ENCODE peak calls at places on chromosomes 12 and 14, in four cellular contexts. M is GM12878, O is HCT116, G is A549. F is an unnamed sample.

GRCh38 chr12:93459992-93460391 is 7.3 kb upstream of the MRPL42 start:
- DNase-seq in G (no peak), O (no peak), M (no peak), F (no peak)

GRCh38 chr14:58401587-58401986 is 5.9 kb downstream of the TOMM20L start:
- DNase-seq in G (peak; percentile 27), O (no peak), M (no peak), F (no peak)

GRCh38 chr12:111394480-111394879 is 11.2 kb upstream of the SH2B3 start:
- DNase-seq in M (no peak), O (no peak), G (no peak), F (no peak)

GRCh38 chr14:20516921-20517320 is 11.6 kb downstream of the RNASE10 start:
- DNase-seq in G (no peak), O (no peak), M (no peak), F (no peak)

GRCh38 chr12:19186722-19187661 is 57.5 kb downstream of the PLEKHA5 start:
- DNase-seq in M (no peak), G (peak; percentile 59), O (peak; percentile 31), F (no peak)

GRCh38 chr14:87443787-87444186 is 549.2 kb downstream of the GALC start:
- DNase-seq in O (no peak), G (no peak), M (no peak), F (no peak)

GRCh38 chr14:25006961-25007795 is 42.8 kb downstream of the STXBP6 start:
- DNase-seq in O (no peak), G (peak; percentile 72), M (no peak), F (no peak)

GRCh38 chr14:67331368-67332125 is 28.1 kb downstream of the ATP6V1D start:
- DNase-seq in O (no peak), M (no peak), G (no peak), F (no peak)

GRCh38 chr12:79933580-79934264 is 1.2 kb downstream of the PPP1R12A start:
- DNase-seq in G (no peak), O (no peak), M (no peak), F (peak; percentile 28)

GRCh38 chr14:74599201-74599809 is 12.7 kb downstream of the LTBP2 start:
- DNase-seq in M (no peak), G (no peak), O (no peak), F (no peak)

GRCh38 chr12:1369460-1369859 is 224.9 kb downstream of the FBXL14 start:
- DNase-seq in G (no peak), O (no peak), M (no peak), F (no peak)

GRCh38 chr12:6954754-6955461 is 3.8 kb downstream of the PTPN6 start:
- DNase-seq in M (no peak), G (no peak), O (no peak), F (no peak)

GRCh38 chr12:55745361-55746146 is 2.6 kb downstream of the GDF11 start:
- DNase-seq in M (no peak), G (no peak), O (no peak), F (no peak)

GRCh38 chr12:116039081-116039480 is 238.4 kb downstream of the MED13L start:
- DNase-seq in M (no peak), O (no peak), G (no peak), F (no peak)

GRCh38 chr14:71103662-71104484 is 196.6 kb downstream of the PCNX1 start:
- DNase-seq in M (peak; percentile 13), G (peak; percentile 62), O (peak; percentile 41), F (peak; percentile 13)

GRCh38 chr12:108375986-108376663 is 37.0 kb upstream of the CMKLR1 start:
- DNase-seq in G (no peak), O (no peak), M (no peak), F (no peak)

GRCh38 chr14:24734917-24735500 is 101.0 kb upstream of the GZMB start:
- DNase-seq in G (peak; percentile 61), O (peak; percentile 39), M (no peak), F (peak; percentile 37)

GRCh38 chr14:106396999-106397398 is 870.6 kb downstream of the TMEM121 start:
- DNase-seq in M (no peak), O (no peak), G (no peak), F (no peak)

GRCh38 chr14:50763386-50764007 is 67.5 kb downstream of the NIN start:
- DNase-seq in G (peak; percentile 63), M (no peak), O (no peak), F (no peak)

GRCh38 chr12:10672231-10672868 is 1.5 kb downstream of the STYK1 start:
- DNase-seq in O (no peak), M (no peak), G (no peak), F (no peak)

GRCh38 chr12:79841878-79842265 is 93.0 kb downstream of the PPP1R12A start:
- DNase-seq in O (no peak), G (no peak), M (no peak), F (no peak)

GRCh38 chr14:49497725-49498348 is 88.3 kb downstream of the RPS29 start:
- DNase-seq in M (peak; percentile 21), O (peak; percentile 72), G (peak; percentile 77), F (peak; percentile 59)

GRCh38 chr12:6641131-6641530 is 5.4 kb upstream of the LPAR5 start:
- DNase-seq in M (no peak), G (no peak), O (no peak), F (no peak)

GRCh38 chr12:121383601-121384019 is 16.3 kb upstream of the RNF34 start:
- DNase-seq in G (no peak), O (no peak), M (no peak), F (no peak)

GRCh38 chr12:128077211-128077916 is 189.6 kb upstream of the TMEM132C start:
- DNase-seq in M (no peak), O (no peak), G (no peak), F (no peak)

GRCh38 chr12:47770086-47770726 is 2.8 kb upstream of the SLC48A1 start:
- DNase-seq in G (no peak), M (no peak), O (no peak), F (peak; percentile 82)

GRCh38 chr14:30580616-30581282 is 21.8 kb downstream of the G2E3 start:
- DNase-seq in G (no peak), O (no peak), M (no peak), F (no peak)

GRCh38 chr12:108812324-108812723 is 45.1 kb downstream of the SSH1 start:
- DNase-seq in O (no peak), G (no peak), M (no peak), F (no peak)

GRCh38 chr14:40093800-40094199 is 661.6 kb upstream of the FBXO33 start:
- DNase-seq in G (no peak), O (no peak), M (no peak), F (no peak)

GRCh38 chr12:48890657-48891418 is 25.2 kb upstream of the RND1 start:
- DNase-seq in O (peak; percentile 27), M (no peak), G (peak; percentile 80), F (peak; percentile 68)

GRCh38 chr12:68001486-68002466 is 12.5 kb downstream of the IFNG-AS1 start:
- DNase-seq in M (no peak), G (peak; percentile 33), O (no peak), F (no peak)

GRCh38 chr14:76473381-76474263 is 97.7 kb downstream of the ESRRB start:
- DNase-seq in M (no peak), O (no peak), G (no peak), F (no peak)

DNA sequence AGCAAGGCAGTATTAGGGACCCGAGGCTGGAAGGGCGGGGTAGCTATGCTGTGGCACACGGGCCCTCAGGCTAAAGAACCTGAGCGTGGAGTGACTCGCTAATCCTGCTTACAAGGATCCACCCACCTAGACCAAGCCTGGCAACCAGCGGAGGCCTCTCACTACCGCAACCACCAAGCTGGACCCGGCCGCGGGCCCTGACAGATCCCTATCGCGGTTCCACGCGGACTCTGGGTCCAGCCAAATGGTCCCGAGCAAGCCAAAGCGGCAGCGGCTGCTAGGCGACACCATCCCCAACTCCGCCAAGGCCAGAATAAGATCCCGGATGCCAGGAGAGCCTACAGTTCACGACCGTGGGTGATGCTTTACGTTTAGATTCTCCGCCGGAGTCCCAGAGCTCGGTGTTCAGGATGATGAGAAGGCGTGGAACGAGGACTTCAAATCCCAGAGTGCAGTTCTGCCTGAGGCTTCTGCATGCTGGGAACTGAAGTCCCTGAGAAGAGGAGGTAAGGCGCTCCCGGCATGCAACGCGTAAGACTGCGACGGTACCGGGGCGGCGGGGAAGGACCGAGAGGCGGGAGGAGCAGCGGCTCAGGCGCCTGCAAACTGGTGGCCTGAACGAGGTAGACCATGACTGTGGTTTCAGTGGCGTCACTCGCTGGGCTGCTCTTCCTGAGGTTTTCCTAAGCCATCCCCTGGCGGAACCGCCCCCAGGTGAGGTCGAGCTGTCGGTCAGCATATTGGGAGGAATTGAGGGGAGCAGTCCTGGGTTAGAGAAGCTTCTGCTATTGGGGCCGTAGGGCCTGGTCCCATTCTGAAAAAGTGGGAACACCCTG is at the start of the genes CEP290 and TMTC3:
- DNase-seq in O (peak; percentile 99), M (peak; percentile 97), G (peak; percentile 100), F (peak; percentile 96)
- TF ChIP-seq REST in O (no peak), M (no peak), G (no peak), F (no peak)

GRCh38 chr12:132423251-132424117 is 66.5 kb upstream of the FBRSL1 start:
- DNase-seq in O (no peak), G (peak; percentile 57), M (no peak), F (no peak)

GRCh38 chr12:132426349-132427176 is 63.4 kb upstream of the FBRSL1 start:
- DNase-seq in M (no peak), O (no peak), G (no peak), F (no peak)

GRCh38 chr12:132424811-132425210 is 65.1 kb upstream of the FBRSL1 start:
- DNase-seq in G (no peak), O (no peak), M (no peak), F (no peak)

GRCh38 chr12:132422057-132423043 is 67.6 kb upstream of the FBRSL1 start:
- DNase-seq in M (no peak), O (no peak), G (no peak), F (no peak)

GRCh38 chr12:132424118-132424438 is 65.9 kb upstream of the FBRSL1 start:
- DNase-seq in G (no peak), M (no peak), O (no peak), F (no peak)
- TF ChIP-seq REST in G (no peak), M (no peak), O (no peak), F (no peak)

GRCh38 chr12:21893924-21894323 is 47.3 kb downstream of the ABCC9 start:
- DNase-seq in G (no peak), O (no peak), M (no peak), F (no peak)

GRCh38 chr12:21892341-21892740 is 48.9 kb downstream of the ABCC9 start:
- DNase-seq in G (no peak), O (no peak), M (no peak), F (no peak)

GRCh38 chr12:21888464-21888863 is 52.8 kb downstream of the ABCC9 start:
- DNase-seq in M (no peak), G (no peak), O (no peak), F (no peak)

GRCh38 chr12:21894792-21895392 is 46.3 kb downstream of the ABCC9 start:
- DNase-seq in G (no peak), O (no peak), M (no peak), F (no peak)

GRCh38 chr12:21891763-21892217 is 49.4 kb downstream of the ABCC9 start:
- DNase-seq in M (no peak), G (no peak), O (no peak), F (no peak)
- TF ChIP-seq REST in M (no peak), G (no peak), O (no peak), F (no peak)

DNA sequence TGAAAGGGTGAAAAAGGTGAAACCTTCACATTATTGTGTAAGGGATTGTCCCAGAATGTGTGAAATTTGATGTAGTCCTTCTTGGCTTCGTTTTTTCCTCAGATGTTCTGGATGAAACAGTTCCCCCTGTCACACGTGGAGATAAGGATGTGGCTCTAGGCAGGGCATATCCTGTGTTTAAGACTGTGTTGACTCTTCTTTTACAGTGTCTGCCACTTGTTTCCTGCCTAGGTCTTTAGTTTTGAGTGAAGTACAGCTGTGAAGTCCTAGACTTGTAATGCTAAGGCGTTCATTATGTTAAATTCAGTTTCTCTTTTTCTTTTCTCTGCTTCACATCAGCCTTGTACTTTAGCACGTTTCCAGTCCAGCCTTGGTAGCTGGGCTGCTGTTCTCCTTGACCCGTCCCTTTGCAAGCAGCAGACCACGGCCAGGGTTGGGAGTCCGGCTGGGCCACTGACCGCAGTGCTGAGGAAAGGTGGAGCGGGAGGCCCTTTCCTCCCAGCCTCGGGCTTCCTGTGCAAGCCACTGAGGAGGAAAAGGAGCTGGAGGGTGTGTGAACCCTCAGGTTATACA is 59.1 kb downstream of the RASSF3 start:
- DNase-seq in O (no peak), M (peak; percentile 73), G (no peak), F (peak; percentile 51)
- TF ChIP-seq REST in O (no peak), M (no peak), G (no peak), F (peak; percentile 33)

F was measured in HL-60.